ENCODE peak calls at places on chromosome 2, in ten cellular contexts. P, L, F, M, R, J, Q, N, B and H are unnamed samples.

GRCh38 chr2:190344275-190344827 is 962 bp downstream of the INPP1 start:
- DNase-seq in L (no peak), M (peak; percentile 34), N (peak; percentile 53), B (peak; percentile 52), Q (no peak), F (no peak), J (peak; percentile 54), P (peak; percentile 45), R (no peak), H (no peak)

GRCh38 chr2:61454383-61454782 is 16.5 kb downstream of the USP34 start:
- DNase-seq in L (no peak), P (no peak), B (no peak), J (no peak), M (no peak), Q (no peak), R (no peak), F (no peak), N (no peak), H (no peak)

GRCh38 chr2:49044680-49045079 is 109.6 kb downstream of the FSHR start:
- DNase-seq in Q (no peak), M (no peak), J (no peak), B (peak; percentile 56), L (no peak), P (no peak), R (no peak), F (no peak), N (peak; percentile 43), H (no peak)

GRCh38 chr2:86301711-86302202 is 35.7 kb downstream of the REEP1 start:
- DNase-seq in R (no peak), N (no peak), F (no peak), L (no peak), B (peak; percentile 95), Q (no peak), J (no peak), P (no peak), M (no peak), H (no peak)

GRCh38 chr2:177669625-177670330 is 277.2 kb downstream of the AGPS start:
- DNase-seq in F (no peak), P (no peak), N (no peak), R (no peak), B (no peak), J (no peak), Q (no peak), L (no peak), M (peak; percentile 41), H (no peak)

GRCh38 chr2:95315801-95316411 is 18.8 kb downstream of the KCNIP3 start:
- DNase-seq in P (peak; percentile 97), L (no peak), R (no peak), Q (peak; percentile 33), B (no peak), J (no peak), M (peak; percentile 62), N (no peak), F (no peak), H (no peak)

GRCh38 chr2:20522311-20522710 is 75.4 kb downstream of the RHOB start:
- DNase-seq in F (no peak), B (no peak), Q (peak; percentile 37), L (no peak), J (no peak), P (no peak), R (no peak), M (no peak), N (no peak), H (no peak)

GRCh38 chr2:173048901-173049661 is 26.6 kb upstream of the MAP3K20 start:
- DNase-seq in J (peak; percentile 83), F (no peak), P (peak; percentile 94), M (peak; percentile 97), Q (no peak), R (no peak), B (peak; percentile 85), N (peak; percentile 42), L (no peak), H (no peak)

GRCh38 chr2:85413592-85414421 is 3.6 kb upstream of the CAPG start:
- DNase-seq in B (no peak), F (no peak), N (no peak), Q (no peak), P (peak; percentile 58), J (peak; percentile 79), R (peak; percentile 81), M (peak; percentile 71), L (no peak), H (no peak)

GRCh38 chr2:234269769-234270204 is 219.3 kb downstream of the SPP2 start:
- DNase-seq in P (peak; percentile 59), J (no peak), B (no peak), R (peak; percentile 41), L (no peak), N (no peak), M (peak; percentile 39), F (no peak), Q (no peak), H (no peak)

GRCh38 chr2:134609924-134610498 is 108.8 kb downstream of the TMEM163 start:
- DNase-seq in P (no peak), B (no peak), F (no peak), J (no peak), R (no peak), M (no peak), L (no peak), N (no peak), Q (no peak), H (no peak)

GRCh38 chr2:86223682-86224560 is 24.7 kb downstream of the MRPL35 start:
- DNase-seq in F (no peak), P (peak; percentile 44), M (peak; percentile 35), N (no peak), Q (no peak), R (no peak), B (peak; percentile 95), L (no peak), J (no peak), H (no peak)

GRCh38 chr2:118014492-118014824 is 588 bp upstream of the CCDC93 start:
- DNase-seq in L (no peak), R (no peak), J (no peak), P (no peak), M (no peak), B (no peak), Q (peak; percentile 67), N (no peak), F (no peak), H (peak; percentile 7)

GRCh38 chr2:10344105-10345066 is 41.7 kb downstream of the HPCAL1 start:
- DNase-seq in P (no peak), M (no peak), Q (no peak), J (no peak), F (no peak), R (no peak), N (no peak), L (no peak), B (peak; percentile 98), H (no peak)